ENCODE peak calls at places on chromosome 16, in seven cellular contexts. I, Y, R, F, L, G and M are unnamed samples.

GRCh38 chr16:454397-454940 is 29.0 kb downstream of the RAB11FIP3 start:
- DNase-seq in I (no peak), Y (no peak), R (no peak), F (no peak), L (no peak), G (no peak), M (no peak)

GRCh38 chr16:85210423-85211169 is 98.3 kb upstream of the CIBAR2 start:
- DNase-seq in I (no peak), Y (no peak), R (no peak), F (no peak), L (no peak), G (no peak), M (no peak)

GRCh38 chr16:58421029-58421428 is 28.8 kb downstream of the GINS3 start:
- DNase-seq in I (no peak), Y (no peak), R (no peak), F (no peak), L (no peak), G (no peak), M (no peak)

GRCh38 chr16:3274490-3274889 is 8.8 kb upstream of the ZNF263 start:
- DNase-seq in I (no peak), Y (no peak), R (peak), F (no peak), L (no peak), G (no peak), M (no peak)

GRCh38 chr16:46817961-46818360 is 13.0 kb downstream of the C16orf87 start:
- DNase-seq in I (no peak), Y (no peak), R (no peak), F (no peak), L (no peak), G (no peak), M (no peak)

GRCh38 chr16:46607529-46607928 is 13.7 kb downstream of the SHCBP1 start:
- DNase-seq in I (no peak), Y (peak), R (peak), F (no peak), L (peak), G (no peak), M (no peak)

GRCh38 chr16:29684671-29685070 is 5.7 kb downstream of the QPRT start:
- DNase-seq in I (no peak), Y (no peak), R (no peak), F (no peak), L (no peak), G (no peak), M (no peak)

GRCh38 chr16:56915311-56916105 is 16.4 kb upstream of the HERPUD1 start:
- DNase-seq in I (no peak), Y (no peak), R (no peak), F (no peak), L (no peak), G (no peak), M (no peak)

GRCh38 chr16:31727553-31727952 is 146.1 kb upstream of the ZNF267 start:
- DNase-seq in I (no peak), Y (no peak), R (no peak), F (no peak), L (no peak), G (no peak), M (no peak)

GRCh38 chr16:17034477-17035252 is 436.1 kb downstream of the XYLT1 start:
- DNase-seq in I (no peak), Y (no peak), R (no peak), F (no peak), L (no peak), G (no peak), M (no peak)

GRCh38 chr16:17032332-17032731 is 438.4 kb downstream of the XYLT1 start:
- DNase-seq in I (no peak), Y (no peak), R (no peak), F (no peak), L (no peak), G (no peak), M (no peak)

GRCh38 chr16:17029602-17030350 is 441.0 kb downstream of the XYLT1 start:
- DNase-seq in I (no peak), Y (no peak), R (no peak), F (no peak), L (no peak), G (no peak), M (no peak)

GRCh38 chr16:17027488-17028129 is 443.2 kb downstream of the XYLT1 start:
- DNase-seq in I (no peak), Y (no peak), R (no peak), F (no peak), L (no peak), G (peak), M (no peak)

DNA sequence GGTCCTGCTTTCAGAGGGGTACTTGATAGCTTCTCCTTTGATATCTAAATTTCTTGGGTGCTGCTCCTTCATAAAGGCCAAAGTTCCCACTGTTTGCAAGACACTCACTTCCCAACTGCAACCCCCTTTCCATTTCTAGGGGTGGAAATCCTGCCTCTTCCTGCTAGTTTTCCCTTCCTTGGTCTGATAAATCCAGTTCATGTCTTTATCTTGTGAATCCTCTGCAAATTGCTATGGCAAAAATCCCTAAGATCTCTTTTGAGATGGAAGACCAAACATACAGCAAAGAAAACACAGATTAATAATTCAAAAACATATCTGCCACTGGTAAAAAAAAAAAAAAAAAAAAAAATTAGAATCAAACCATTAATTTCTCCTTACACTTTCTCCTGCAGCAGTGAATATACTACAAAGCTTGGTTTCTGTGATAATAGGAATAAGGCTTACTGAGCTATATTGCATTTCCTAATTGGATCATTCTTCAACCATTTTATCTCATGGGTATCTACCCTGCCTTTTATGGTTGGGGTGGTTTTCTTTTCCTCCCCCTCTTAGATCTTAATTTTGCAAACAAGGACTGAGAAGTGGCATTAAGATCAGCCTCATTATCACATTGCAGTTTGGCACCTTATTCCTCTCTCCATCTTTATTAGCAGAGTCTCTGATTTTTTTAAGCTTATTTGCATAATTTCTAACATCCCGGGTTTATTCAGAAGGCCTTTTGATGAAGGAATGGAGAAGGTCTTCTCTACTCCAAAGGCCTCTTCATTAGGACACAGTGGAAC is 439.1 kb downstream of the XYLT1 start:
- DNase-seq in I (no peak), Y (no peak), R (no peak), F (no peak), L (no peak), G (no peak), M (no peak)
- TF ChIP-seq YY1 in I (no peak), Y (no peak), R (no peak), F (no peak), L (no peak), G (no peak), M (no peak)

GRCh38 chr16:66405057-66405783 is 21.9 kb upstream of the BEAN1 start:
- DNase-seq in I (no peak), Y (no peak), R (no peak), F (no peak), L (no peak), G (no peak), M (no peak)

GRCh38 chr16:66409156-66409555 is 17.9 kb upstream of the BEAN1 start:
- DNase-seq in I (no peak), Y (no peak), R (no peak), F (no peak), L (no peak), G (no peak), M (no peak)

GRCh38 chr16:66408181-66409048 is 18.7 kb upstream of the BEAN1 start:
- DNase-seq in I (no peak), Y (peak), R (peak), F (no peak), L (no peak), G (no peak), M (peak)

GRCh38 chr16:66403531-66404145 is 23.5 kb upstream of the BEAN1 start:
- DNase-seq in I (no peak), Y (no peak), R (no peak), F (no peak), L (no peak), G (no peak), M (no peak)

GRCh38 chr16:66406534-66407368 is 20.3 kb upstream of the BEAN1 start:
- DNase-seq in I (peak), Y (peak), R (peak), F (peak), L (peak), G (no peak), M (peak)
- TF ChIP-seq YY1 in I (peak), Y (no peak), R (no peak), F (no peak), L (no peak), G (peak), M (no peak)

GRCh38 chr16:71201054-71201453 is 29.5 kb downstream of the HYDIN start:
- DNase-seq in I (no peak), Y (no peak), R (no peak), F (no peak), L (no peak), G (no peak), M (no peak)
- TF ChIP-seq YY1 in I (no peak), Y (no peak), R (no peak), F (no peak), L (no peak), G (no peak), M (no peak)

GRCh38 chr16:50644730-50645129 is 36.4 kb downstream of the SNX20 start:
- DNase-seq in I (peak), Y (peak), R (no peak), F (no peak), L (no peak), G (no peak), M (peak)
- TF ChIP-seq YY1 in I (no peak), Y (no peak), R (no peak), F (no peak), L (no peak), G (no peak), M (no peak)

GRCh38 chr16:86626284-86626683 is 47.9 kb downstream of the FOXL1 start:
- DNase-seq in I (no peak), Y (no peak), R (no peak), F (no peak), L (no peak), G (no peak), M (no peak)
- TF ChIP-seq YY1 in I (no peak), Y (no peak), R (no peak), F (no peak), L (no peak), G (no peak), M (no peak)

DNA sequence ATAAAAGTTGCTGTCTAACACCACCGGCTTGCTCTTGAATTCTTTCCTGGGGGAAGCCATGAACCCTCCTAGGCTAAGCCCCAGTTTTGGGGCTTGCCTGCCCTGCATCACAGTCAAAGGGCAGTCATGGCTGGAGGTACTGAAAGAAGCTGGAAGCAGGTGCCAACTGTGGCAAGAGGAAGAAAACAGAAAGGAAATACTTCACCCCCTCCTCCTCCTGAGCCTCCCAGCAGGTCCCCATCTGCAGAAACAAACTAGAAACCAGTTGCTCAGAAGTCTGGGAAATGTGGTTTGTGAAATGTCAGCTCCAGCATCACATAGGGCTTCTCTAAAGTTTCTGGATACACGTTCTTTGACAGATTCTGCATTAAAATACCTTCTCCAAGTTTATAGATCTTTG is 150.0 kb upstream of the PSMD7 start:
- DNase-seq in I (no peak), Y (no peak), R (no peak), F (no peak), L (no peak), G (no peak), M (no peak)
- TF ChIP-seq YY1 in I (no peak), Y (no peak), R (no peak), F (no peak), L (no peak), G (no peak), M (no peak)

DNA sequence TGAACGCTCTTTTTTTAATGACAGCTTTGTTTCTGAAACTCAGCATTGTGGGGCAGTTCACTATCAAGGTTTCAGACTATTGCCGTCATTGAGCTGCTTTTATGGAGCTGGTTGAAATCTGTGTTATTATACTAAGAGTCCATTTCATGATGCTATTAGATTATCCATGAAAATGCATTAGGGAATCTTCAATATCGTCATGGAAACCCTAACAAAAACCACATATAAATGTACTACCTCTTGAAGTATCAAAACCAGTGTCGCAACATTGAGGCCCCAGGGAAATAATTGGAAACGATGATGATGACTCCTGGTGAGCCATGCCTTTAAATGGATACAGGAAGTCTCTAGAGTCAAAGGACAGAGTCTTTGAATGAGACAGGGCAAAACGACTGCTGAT is 231.6 kb upstream of the CPHXL start:
- DNase-seq in I (no peak), Y (no peak), R (no peak), F (no peak), L (no peak), G (no peak), M (no peak)
- TF ChIP-seq YY1 in I (no peak), Y (no peak), R (no peak), F (no peak), L (no peak), G (no peak), M (no peak)

GRCh38 chr16:83011939-83012338 is 385.2 kb downstream of the CDH13 start:
- DNase-seq in I (no peak), Y (no peak), R (no peak), F (no peak), L (no peak), G (no peak), M (no peak)

GRCh38 chr16:83011101-83011720 is 384.4 kb downstream of the CDH13 start:
- DNase-seq in I (no peak), Y (no peak), R (no peak), F (no peak), L (no peak), G (no peak), M (no peak)

GRCh38 chr16:83015871-83016270 is 389.1 kb downstream of the CDH13 start:
- DNase-seq in I (no peak), Y (no peak), R (no peak), F (no peak), L (no peak), G (no peak), M (no peak)

GRCh38 chr16:83013071-83013470 is 386.3 kb downstream of the CDH13 start:
- DNase-seq in I (no peak), Y (no peak), R (no peak), F (no peak), L (no peak), G (no peak), M (no peak)
- TF ChIP-seq YY1 in I (no peak), Y (no peak), R (no peak), F (no peak), L (no peak), G (no peak), M (no peak)

DNA sequence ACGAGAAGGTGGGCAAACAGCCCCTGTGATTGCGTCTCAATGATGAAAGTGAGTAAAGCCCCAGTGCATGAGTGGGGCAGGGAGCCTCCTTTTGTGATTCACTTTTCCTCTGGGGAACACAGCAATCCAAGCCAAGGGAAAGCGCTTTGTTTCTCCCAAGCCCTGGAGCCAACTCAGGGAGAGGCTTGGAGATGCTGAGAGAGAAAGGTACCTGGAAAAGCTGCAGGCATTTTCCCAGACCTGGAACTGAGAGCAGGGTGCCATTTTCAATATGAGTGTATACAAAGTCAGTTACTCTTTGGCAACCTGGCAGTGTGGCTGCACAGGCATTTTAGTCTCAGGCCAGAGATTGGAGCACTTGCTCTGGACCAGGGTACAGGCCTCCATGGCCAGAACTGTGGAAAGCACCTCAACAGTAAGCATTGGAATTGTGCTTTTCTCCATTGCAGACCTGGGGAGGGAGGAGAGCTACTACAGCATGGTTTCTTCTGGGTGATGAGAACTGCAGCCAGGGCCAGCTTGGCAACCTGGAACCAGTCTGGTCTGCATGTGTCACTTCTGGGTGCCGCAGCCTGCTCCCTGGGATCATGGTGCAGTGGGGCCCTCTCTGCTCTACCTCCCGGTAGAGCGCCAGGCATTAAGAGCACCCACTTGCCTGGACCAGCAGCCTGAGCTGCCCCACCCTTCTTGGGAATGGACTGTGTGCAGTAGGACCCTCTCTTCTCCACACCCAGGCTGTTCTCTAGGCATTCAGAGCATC is 89.0 kb upstream of the CDH5 start:
- DNase-seq in I (no peak), Y (no peak), R (no peak), F (no peak), L (no peak), G (no peak), M (no peak)
- TF ChIP-seq YY1 in I (no peak), Y (no peak), R (no peak), F (no peak), L (no peak), G (no peak), M (no peak)